ENCODE peak calls at places on chromosomes 1 and 21, in ten cellular contexts. O is endodermal cell; W is psoas muscle; S is mucosa of descending colon; I is body of pancreas; T is AG04450; Y is ovary; E is colonic mucosa; Z is CD4-positive, alpha-beta memory T cell; N is SK-N-SH. C is an unnamed sample.

GRCh38 chr1:207316141-207316540 is 5.3 kb upstream of the CD55 start:
- DNase-seq in O (no peak), W (no peak), S (no peak), I (peak; percentile 89), T (no peak), Y (no peak), E (no peak), Z (no peak), N (no peak), C (peak; percentile 94)

GRCh38 chr21:36994501-36995189 is 11.9 kb upstream of the RIPPLY3 start:
- DNase-seq in O (peak; percentile 81), W (no peak), S (no peak), I (no peak), T (no peak), Y (no peak), E (no peak), Z (peak; percentile 33), N (no peak), C (no peak)

GRCh38 chr1:150621497-150622113 is 7.8 kb downstream of the ENSA start:
- DNase-seq in O (peak; percentile 70), W (peak; percentile 59), S (peak; percentile 47), I (peak; percentile 76), T (no peak), Y (peak; percentile 73), E (peak; percentile 63), Z (peak; percentile 71), N (peak; percentile 47), C (no peak)

GRCh38 chr1:151273924-151274466 is 8.1 kb upstream of the ZNF687 start:
- DNase-seq in O (no peak), W (no peak), S (no peak), I (no peak), T (no peak), Y (no peak), E (no peak), Z (no peak), N (no peak), C (no peak)

GRCh38 chr1:234711400-234711799 is 101.4 kb upstream of the IRF2BP2 start:
- DNase-seq in O (no peak), W (no peak), S (no peak), I (no peak), T (no peak), Y (no peak), E (no peak), Z (no peak), N (no peak), C (no peak)

GRCh38 chr1:223331929-223332328 is 32.0 kb downstream of the SUSD4 start:
- DNase-seq in O (no peak), W (no peak), S (no peak), I (no peak), T (peak; percentile 30), Y (no peak), E (no peak), Z (no peak), N (no peak), C (peak; percentile 71)

GRCh38 chr1:157782946-157783345 is 6.0 kb upstream of the FCRL2 start:
- DNase-seq in O (no peak), W (no peak), S (no peak), I (no peak), T (no peak), Y (no peak), E (no peak), Z (no peak), N (no peak), C (no peak)

GRCh38 chr1:50610563-50610962 is 187.3 kb upstream of the DMRTA2 start:
- DNase-seq in O (no peak), W (no peak), S (no peak), I (no peak), T (no peak), Y (no peak), E (no peak), Z (no peak), N (no peak), C (no peak)

GRCh38 chr21:44067011-44067839 is 40.0 kb upstream of the PWP2 start:
- DNase-seq in O (no peak), W (no peak), S (no peak), I (no peak), T (no peak), Y (no peak), E (no peak), Z (no peak), N (no peak), C (no peak)

GRCh38 chr1:26915204-26915842 is 1.5 kb upstream of the NR0B2 start:
- DNase-seq in O (no peak), W (peak; percentile 69), S (peak; percentile 48), I (peak; percentile 90), T (no peak), Y (no peak), E (peak; percentile 58), Z (no peak), N (no peak), C (no peak)

GRCh38 chr1:207811920-207812720 is 60.3 kb downstream of the CD46 start:
- DNase-seq in O (peak; percentile 78), W (peak; percentile 94), S (peak; percentile 67), I (peak; percentile 91), T (no peak), Y (peak; percentile 61), E (no peak), Z (no peak), N (peak; percentile 70), C (no peak)

GRCh38 chr1:183205196-183205781 is 19.2 kb downstream of the LAMC2 start:
- DNase-seq in O (no peak), W (no peak), S (no peak), I (no peak), T (peak; percentile 20), Y (no peak), E (no peak), Z (no peak), N (no peak), C (no peak)

GRCh38 chr1:230681599-230681998 is 32.3 kb downstream of the AGT start:
- DNase-seq in O (no peak), W (peak; percentile 70), S (no peak), I (peak; percentile 69), T (peak; percentile 20), Y (peak; percentile 40), E (no peak), Z (no peak), N (no peak), C (peak; percentile 84)

GRCh38 chr1:204647114-204647804 is 38.3 kb downstream of the LRRN2 start:
- DNase-seq in O (peak; percentile 87), W (no peak), S (no peak), I (peak; percentile 50), T (peak; percentile 26), Y (no peak), E (peak; percentile 61), Z (peak; percentile 7), N (no peak), C (peak; percentile 92)

GRCh38 chr21:27248791-27249190 is 281.9 kb upstream of the ADAMTS5 start:
- DNase-seq in O (no peak), W (no peak), S (no peak), I (no peak), T (peak; percentile 3), Y (no peak), E (no peak), Z (no peak), N (no peak), C (no peak)

GRCh38 chr1:68107771-68108170 is 57.3 kb upstream of the DIRAS3 start:
- DNase-seq in O (no peak), W (no peak), S (no peak), I (no peak), T (no peak), Y (no peak), E (no peak), Z (no peak), N (no peak), C (peak; percentile 25)

GRCh38 chr1:224707849-224708725 is 92.0 kb downstream of the CNIH3 start:
- DNase-seq in O (no peak), W (no peak), S (no peak), I (no peak), T (peak; percentile 34), Y (peak; percentile 62), E (no peak), Z (no peak), N (no peak), C (no peak)
- H3K4me3 ChIP-seq in O (no peak overlapping the region), W (no peak overlapping the region), S (no peak overlapping the region), I (no peak overlapping the region), T (no peak overlapping the region), Y (no peak overlapping the region), E (no peak overlapping the region), Z (no peak overlapping the region), N (no peak overlapping the region), C (no peak overlapping the region)

GRCh38 chr1:8017495-8018310 is 8.4 kb downstream of the ERRFI1 start:
- DNase-seq in O (no peak), W (no peak), S (no peak), I (no peak), T (no peak), Y (no peak), E (peak; percentile 53), Z (no peak), N (no peak), C (peak; percentile 79)
- H3K4me3 ChIP-seq in O (peak overlapping the region; percentile 59), W (no peak overlapping the region), S (no peak overlapping the region), I (no peak overlapping the region), T (no peak overlapping the region), Y (no peak overlapping the region), E (no peak overlapping the region), Z (no peak overlapping the region), N (no peak overlapping the region), C (peak overlapping the region; percentile 91)

DNA sequence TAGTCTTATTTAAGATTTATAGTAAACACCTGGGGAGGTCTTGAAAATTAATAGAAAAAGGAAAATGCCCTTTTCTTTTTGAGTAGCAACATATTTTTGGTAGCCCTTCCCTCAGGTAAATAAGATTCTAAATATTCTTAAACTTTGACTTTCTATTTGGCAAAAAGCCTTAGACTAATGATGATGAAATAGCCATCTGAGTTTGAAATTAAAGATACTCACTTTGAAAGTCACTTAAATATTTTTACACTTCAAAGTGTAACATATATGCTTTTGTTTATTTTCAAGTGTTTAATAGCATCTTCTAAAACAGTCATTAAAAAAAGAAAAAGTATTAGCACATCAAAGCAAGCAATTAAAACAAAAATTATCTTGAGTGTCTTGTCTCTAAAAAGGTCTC is 135.1 kb downstream of the NEK7 start:
- DNase-seq in O (no peak), W (no peak), S (no peak), I (no peak), T (no peak), Y (no peak), E (no peak), Z (no peak), N (no peak), C (no peak)
- H3K4me3 ChIP-seq in O (no peak overlapping the region), W (no peak overlapping the region), S (no peak overlapping the region), I (no peak overlapping the region), T (no peak overlapping the region), Y (no peak overlapping the region), E (no peak overlapping the region), Z (no peak overlapping the region), N (no peak overlapping the region), C (no peak overlapping the region)

DNA sequence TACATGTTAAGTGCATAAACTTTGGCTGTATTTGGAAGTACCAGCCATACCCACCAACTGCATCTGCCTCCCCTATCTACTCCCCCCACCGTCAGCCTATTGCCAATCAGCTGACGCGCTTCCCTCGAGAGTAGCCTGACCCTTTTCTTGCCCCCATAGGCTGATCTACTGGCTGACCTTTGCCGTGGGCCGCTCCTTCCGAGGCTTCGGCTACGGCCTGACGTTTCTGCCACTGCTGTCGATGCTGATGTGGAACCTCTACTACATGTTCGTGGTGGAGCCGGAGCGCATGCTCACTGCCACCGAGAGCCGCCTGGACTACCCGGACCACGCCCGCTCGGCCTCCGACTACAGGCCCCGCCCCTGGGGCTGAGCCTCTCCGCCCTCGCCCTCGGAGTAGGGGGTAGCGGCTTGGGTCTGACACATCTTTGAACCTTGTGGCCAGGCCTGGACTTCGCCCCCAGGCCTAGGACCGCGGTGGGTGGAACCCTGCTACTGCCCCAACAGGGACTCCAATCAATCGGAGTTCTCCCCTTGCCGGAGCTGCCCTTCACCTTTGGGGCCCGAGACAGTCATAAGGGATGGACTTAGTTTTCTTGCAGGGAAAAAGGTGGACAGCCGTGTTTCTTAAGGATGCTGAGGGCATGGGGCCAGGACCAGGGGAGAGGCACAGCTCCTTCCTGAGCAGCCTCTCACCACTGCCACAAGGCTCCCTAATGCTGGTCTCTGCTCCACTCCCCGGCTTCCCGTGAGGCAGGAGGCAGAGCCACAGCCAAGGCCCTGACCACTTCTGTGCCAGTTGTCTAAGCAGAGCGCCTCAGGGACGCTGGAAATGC is 4.0 kb downstream of the GLMP start:
- DNase-seq in O (peak; percentile 98), W (peak; percentile 92), S (peak; percentile 93), I (peak; percentile 94), T (peak; percentile 50), Y (peak; percentile 89), E (peak; percentile 94), Z (no peak), N (peak; percentile 86), C (no peak)
- H3K4me3 ChIP-seq in O (peak overlapping the region; percentile 88), W (peak overlapping the region; percentile 56), S (peak overlapping the region; percentile 6), I (peak overlapping the region; percentile 10), T (peak overlapping the region; percentile 68), Y (peak overlapping the region; percentile 45), E (peak overlapping the region; percentile 23), Z (no peak overlapping the region), N (peak overlapping the region; percentile 35), C (no peak overlapping the region)

C was measured in PC-9.